ENCODE peak calls at places on chromosomes 13 and 19, in four cellular contexts. R is upper lobe of left lung, A is spleen, Y is suprapubic skin. S is an unnamed sample. For H3K27me3, the result is how much of the 10 kb centered on the place peaks cover.

GRCh38 chr13:31166591-31166990 is 4.9 kb upstream of the HSPH1 start:
- DNase-seq in Y (no peak), R (no peak), A (no peak), S (no peak)

GRCh38 chr19:13149628-13150186 is 468 bp downstream of the STX10 start:
- DNase-seq in A (peak), R (peak), Y (no peak), S (peak)

GRCh38 chr13:94050039-94050438 is 429.4 kb downstream of the DCT start:
- DNase-seq in R (no peak), A (no peak), Y (no peak), S (no peak)

GRCh38 chr19:58183822-58184215 is 958 bp downstream of the ZNF274 start:
- DNase-seq in R (no peak), Y (no peak), A (no peak), S (no peak)

GRCh38 chr13:48493076-48493765 is 39.7 kb downstream of the RCBTB2 start:
- DNase-seq in A (no peak), R (no peak), Y (no peak), S (no peak)

GRCh38 chr13:76609643-76610042 is 276.6 kb downstream of the KCTD12 start:
- DNase-seq in R (no peak), A (no peak), Y (no peak), S (no peak)

GRCh38 chr19:46021531-46022041 is 1.3 kb downstream of the PGLYRP1 start:
- DNase-seq in A (no peak), Y (peak), R (no peak), S (no peak)

GRCh38 chr19:6509118-6509971 is 7.2 kb upstream of the TUBB4A start:
- DNase-seq in A (peak), Y (no peak), R (no peak), S (peak)

GRCh38 chr19:8396563-8397203 is 6.5 kb downstream of the RAB11B start:
- DNase-seq in Y (no peak), R (peak), A (peak), S (peak)

GRCh38 chr13:52356327-52356726 is 49.6 kb downstream of the THSD1 start:
- DNase-seq in Y (no peak), R (no peak), A (no peak), S (no peak)

GRCh38 chr13:54185101-54185500 is 1156.5 kb downstream of the OLFM4 start:
- DNase-seq in R (no peak), Y (no peak), A (no peak), S (no peak)

GRCh38 chr13:41019027-41019487 is at the start of gene ELF1:
- DNase-seq in R (no peak), A (peak), Y (no peak), S (peak)

DNA sequence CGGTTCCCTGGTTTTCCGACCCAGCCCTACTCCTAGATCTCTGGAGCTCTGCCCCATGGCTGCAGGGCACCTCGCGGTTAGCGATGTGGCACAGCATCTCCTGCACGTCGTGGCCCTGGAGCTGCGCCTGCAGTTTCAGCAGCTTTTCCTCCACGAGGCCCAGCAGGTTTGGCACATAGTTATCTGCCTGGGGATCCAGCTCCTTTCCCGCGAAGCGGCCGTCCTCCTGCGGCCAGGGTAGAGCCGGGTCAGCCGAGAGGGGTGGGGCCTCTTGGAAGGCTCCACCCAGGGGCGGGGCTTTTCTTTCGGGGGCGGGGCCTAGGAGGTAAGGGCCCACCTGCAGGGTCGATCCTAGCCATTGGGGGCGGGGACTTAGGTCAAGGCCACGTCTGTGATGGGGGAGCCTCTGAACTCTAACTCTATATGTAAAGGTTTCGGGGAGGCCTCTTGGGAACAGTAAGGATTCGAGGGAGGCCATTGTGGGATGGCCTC is 2.5 kb upstream of the RGL3 start:
- DNase-seq in Y (no peak), R (peak), A (peak), S (peak)
- H3K27me3 ChIP-seq in Y (half or more), R (under half), A (half or more), S (under half)

DNA sequence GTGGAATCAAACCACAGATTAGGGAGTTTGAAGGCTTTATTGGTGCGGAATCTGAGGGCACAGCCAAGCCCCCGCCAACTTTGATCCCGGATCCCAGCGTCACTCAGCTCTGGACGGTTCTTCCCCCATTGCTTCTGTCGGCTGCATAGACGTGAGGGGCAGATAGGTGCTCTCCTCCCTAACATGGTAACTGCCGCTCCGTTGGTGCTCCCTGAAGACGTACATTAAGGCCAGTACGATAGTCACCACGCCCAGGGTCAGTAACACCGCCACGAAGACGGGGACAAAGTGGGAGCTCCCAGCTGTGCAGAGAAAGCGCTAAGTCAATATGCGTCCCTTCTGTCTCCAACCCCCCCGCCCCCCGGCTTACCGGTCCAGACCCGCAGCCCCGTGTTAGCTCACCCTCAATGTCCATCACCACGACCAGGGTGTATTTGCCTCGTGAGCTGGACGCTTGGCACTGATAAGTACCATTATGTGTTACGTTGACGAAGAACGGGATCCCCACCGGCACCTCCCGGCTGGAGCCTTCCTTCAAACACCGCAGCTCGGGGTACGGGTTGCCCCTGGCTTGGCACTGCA is 520 bp upstream of the RAVER1 start:
- DNase-seq in Y (no peak), R (no peak), A (no peak), S (peak)
- TF ChIP-seq POLR2A in Y (no peak), R (no peak), A (no peak), S (no peak)

GRCh38 chr19:1284293-1284978 is 1.2 kb upstream of the EFNA2 start:
- DNase-seq in A (no peak), R (peak), Y (no peak), S (no peak)

GRCh38 chr19:1286859-1287621 is 1.4 kb downstream of the EFNA2 start:
- DNase-seq in Y (no peak), R (peak), A (no peak), S (no peak)

GRCh38 chr19:1284979-1285736 is 515 bp upstream of the EFNA2 start:
- DNase-seq in R (peak), A (peak), Y (no peak), S (no peak)

GRCh38 chr19:1286451-1286858 is 782 bp downstream of the EFNA2 start:
- DNase-seq in A (no peak), Y (no peak), R (no peak), S (no peak)

GRCh38 chr19:1285737-1286360 is at the start of gene EFNA2:
- DNase-seq in A (no peak), R (peak), Y (no peak), S (no peak)
- H3K27me3 ChIP-seq in A (half or more), R (under half), Y (half or more), S (under half)

GRCh38 chr19:30212574-30212973 is 159.6 kb upstream of the ZNF536 start:
- DNase-seq in R (no peak), Y (no peak), A (no peak), S (no peak)

GRCh38 chr19:30207357-30207756 is 164.8 kb upstream of the ZNF536 start:
- DNase-seq in Y (no peak), R (no peak), A (no peak), S (no peak)

GRCh38 chr19:30209617-30210600 is 162.3 kb upstream of the ZNF536 start:
- DNase-seq in R (peak), A (no peak), Y (no peak), S (no peak)

GRCh38 chr19:30206187-30206586 is 166.0 kb upstream of the ZNF536 start:
- DNase-seq in Y (no peak), R (no peak), A (no peak), S (no peak)

DNA sequence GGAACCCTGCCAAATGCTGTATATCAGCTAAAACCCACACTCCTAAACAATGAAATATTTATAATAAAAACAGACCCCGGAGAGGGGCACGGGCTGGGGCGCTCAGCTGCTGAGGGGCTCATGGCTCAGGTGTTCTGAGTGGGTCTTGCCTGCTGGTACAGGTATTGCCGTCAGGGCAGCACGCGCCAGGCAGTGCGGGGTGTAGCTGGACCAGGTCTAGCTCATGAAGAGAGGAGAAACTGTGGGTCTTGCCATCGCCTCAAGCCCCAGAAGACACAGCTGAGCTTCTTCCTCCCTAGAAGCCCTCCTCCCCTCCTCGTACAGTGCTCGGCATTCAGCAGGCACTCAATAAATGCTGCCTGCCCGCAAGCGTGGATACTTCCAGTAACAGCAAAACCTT is 163.5 kb upstream of the ZNF536 start:
- DNase-seq in A (no peak), R (peak), Y (no peak), S (no peak)
- TF ChIP-seq POLR2A in A (no peak), R (no peak), Y (no peak), S (no peak)

DNA sequence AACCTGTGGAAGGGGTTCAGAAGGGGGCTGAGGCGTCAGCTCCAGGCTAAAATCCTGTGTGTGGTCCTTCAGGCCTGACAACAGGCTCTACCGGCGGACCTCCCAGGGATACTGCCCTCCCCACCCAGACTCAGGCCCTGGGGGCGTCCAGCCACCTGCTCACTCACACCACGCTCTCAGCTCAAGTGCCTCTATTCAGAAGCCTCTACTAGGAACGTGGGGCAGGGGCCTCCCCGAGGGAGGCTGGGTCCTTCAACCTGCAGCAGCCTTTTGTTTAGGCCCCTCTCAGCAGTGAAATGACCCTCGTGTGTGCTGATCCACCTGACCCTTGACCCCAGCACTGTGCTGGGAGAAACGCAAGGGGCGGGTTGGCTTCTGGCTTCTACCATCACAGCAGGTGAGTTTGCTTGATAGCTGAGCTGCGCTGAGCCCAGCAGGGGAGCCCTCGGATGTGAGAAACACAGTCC is 10.6 kb downstream of the PLPP2 start:
- DNase-seq in R (no peak), A (no peak), Y (no peak), S (no peak)
- H3K27me3 ChIP-seq in R (under half), A (under half), Y (under half), S (under half)

S was measured in testis.